ENCODE peak calls at places on chromosomes 3 and 15, in five cellular contexts. V is CD8-positive, alpha-beta T cell; U is CD8-positive, alpha-beta memory T cell; G is vagina; Y is adrenal gland. M is an unnamed sample.

GRCh38 chr3:24640330-24640877 is 145.8 kb upstream of the THRB start:
- DNase-seq in Y (no peak), U (no peak), V (no peak), G (no peak), M (no peak)

GRCh38 chr3:194340757-194341400 is 10.2 kb downstream of the CPN2 start:
- DNase-seq in G (no peak), Y (no peak), U (no peak), V (no peak), M (peak; percentile 44)

GRCh38 chr3:194925614-194926013 is 239.9 kb downstream of the FAM43A start:
- DNase-seq in V (no peak), G (no peak), U (no peak), Y (no peak), M (no peak)

GRCh38 chr3:101519685-101520365 is 6.8 kb upstream of the SENP7 start:
- DNase-seq in Y (no peak), V (no peak), U (no peak), G (no peak), M (no peak)

GRCh38 chr3:182699550-182700170 is 93.6 kb upstream of the ATP11B start:
- DNase-seq in U (no peak), V (no peak), Y (no peak), G (no peak), M (no peak)

GRCh38 chr3:14172480-14172879 is 5.9 kb downstream of the XPC start:
- DNase-seq in U (no peak), V (no peak), G (no peak), Y (no peak), M (no peak)

GRCh38 chr3:43257850-43258249 is 28.5 kb upstream of the SNRK start:
- DNase-seq in U (no peak), G (no peak), V (no peak), Y (no peak), M (no peak)

GRCh38 chr3:137771401-137772230 is 7.5 kb downstream of the SOX14 start:
- DNase-seq in Y (no peak), U (no peak), G (no peak), V (no peak), M (no peak)

GRCh38 chr15:91422704-91423254 is 322.7 kb downstream of the SV2B start:
- DNase-seq in U (peak; percentile 2), V (no peak), G (no peak), Y (no peak), M (no peak)

GRCh38 chr15:62739507-62739906 is 303.0 kb upstream of the TPM1 start:
- DNase-seq in G (no peak), Y (no peak), U (no peak), V (no peak), M (no peak)
- H3K27ac ChIP-seq in G (peak overlapping the region; percentile 74), Y (no peak overlapping the region), U (no peak overlapping the region), V (no peak overlapping the region), M (peak overlapping the region; percentile 73)

DNA sequence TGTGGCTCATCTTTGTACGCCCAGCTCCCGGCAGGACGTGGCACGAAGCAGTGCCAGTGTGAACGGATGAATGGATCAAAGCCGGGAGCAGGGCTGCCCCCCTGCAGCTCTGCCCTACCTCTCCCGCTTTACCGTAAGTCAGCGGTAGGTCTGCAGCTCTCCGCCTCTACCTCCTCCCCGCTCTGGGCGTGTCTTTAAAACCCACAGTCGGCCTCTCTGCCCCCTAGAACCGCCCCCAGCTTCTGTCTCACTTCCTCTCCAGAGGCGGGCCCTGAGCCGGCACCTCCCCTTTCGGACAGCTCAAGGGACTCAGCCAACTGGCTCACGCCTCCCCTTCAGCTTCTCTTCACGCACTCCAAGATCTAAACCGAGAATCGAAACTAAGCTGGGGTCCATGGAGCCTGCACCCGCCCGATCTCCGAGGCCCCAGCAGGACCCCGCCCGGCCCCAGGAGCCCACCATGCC is at the start of gene PML:
- DNase-seq in V (peak; percentile 79), Y (peak; percentile 98), G (no peak), U (peak; percentile 83), M (peak; percentile 100)
- H3K27ac ChIP-seq in V (peak within 1 kb of the TSS; percentile 55), Y (peak within 1 kb of the TSS; percentile 88), G (peak within 1 kb of the TSS; percentile 96), U (peak within 1 kb of the TSS; percentile 83), M (peak within 1 kb of the TSS; percentile 66)

GRCh38 chr3:56691165-56692000 is 8.3 kb upstream of the TASOR start:
- DNase-seq in U (no peak), V (no peak), Y (no peak), G (no peak), M (no peak)
- H3K27ac ChIP-seq in U (no peak overlapping the region), V (no peak overlapping the region), Y (no peak overlapping the region), G (no peak overlapping the region), M (peak overlapping the region; percentile 61)

DNA sequence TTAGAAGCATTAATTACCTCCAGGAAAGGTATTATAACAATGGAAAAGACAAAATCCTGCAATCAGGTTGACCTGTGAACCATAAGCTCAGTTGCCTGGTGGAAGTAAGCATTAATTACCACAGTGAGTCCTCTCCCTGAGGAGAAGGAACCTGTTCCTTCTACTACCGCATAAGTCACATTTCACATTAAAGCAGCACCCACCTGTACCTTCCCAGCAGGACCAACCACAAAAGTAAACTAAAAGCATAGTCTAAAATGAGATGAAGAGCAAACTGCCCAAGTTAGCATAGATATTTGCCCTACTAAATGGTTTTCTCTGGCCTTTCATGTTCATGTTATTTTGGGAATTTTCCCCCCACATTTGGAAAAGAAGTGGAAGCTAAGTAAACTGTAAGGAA is 78.2 kb downstream of the EFL1 start:
- DNase-seq in U (no peak), G (no peak), Y (no peak), V (no peak), M (no peak)
- H3K27ac ChIP-seq in U (no peak overlapping the region), G (no peak overlapping the region), Y (no peak overlapping the region), V (no peak overlapping the region), M (no peak overlapping the region)

GRCh38 chr3:129593595-129594339 is 12.7 kb downstream of the PLXND1 start:
- DNase-seq in V (peak; percentile 34), U (peak; percentile 61), Y (no peak), G (no peak), M (no peak)

GRCh38 chr3:129596194-129597086 is 10.0 kb downstream of the PLXND1 start:
- DNase-seq in V (no peak), Y (peak; percentile 90), U (no peak), G (no peak), M (no peak)

GRCh38 chr3:129593230-129593594 is 13.3 kb downstream of the PLXND1 start:
- DNase-seq in U (no peak), V (no peak), G (no peak), Y (no peak), M (no peak)

GRCh38 chr3:129595544-129596193 is 10.8 kb downstream of the PLXND1 start:
- DNase-seq in V (no peak), Y (no peak), U (no peak), G (no peak), M (no peak)

DNA sequence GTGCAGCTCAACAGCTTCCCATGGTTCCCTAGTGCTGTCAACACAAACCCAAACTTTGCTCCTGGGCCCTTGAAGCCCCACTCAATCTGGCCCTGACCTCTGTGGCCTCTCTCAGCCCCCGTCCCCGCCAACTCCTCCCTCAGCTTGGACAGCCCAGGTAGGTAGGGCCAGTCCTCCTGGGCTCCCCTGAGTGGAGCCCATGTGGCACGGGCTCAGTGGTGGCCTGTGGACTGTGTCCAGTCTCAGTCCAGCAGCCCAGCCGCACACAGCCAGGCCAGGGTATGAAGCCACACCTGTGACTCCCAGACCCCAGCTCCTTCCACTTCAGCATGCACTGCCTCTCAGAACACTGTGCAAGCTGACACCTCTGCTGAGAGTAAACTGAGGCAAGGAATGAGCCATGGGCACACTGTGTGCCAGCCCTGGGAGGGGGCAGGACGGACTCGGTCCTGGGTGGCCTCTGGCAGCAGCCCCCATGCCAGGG is 11.5 kb downstream of the PLXND1 start:
- DNase-seq in V (no peak), Y (no peak), G (no peak), U (no peak), M (no peak)
- H3K27ac ChIP-seq in V (no peak overlapping the region), Y (peak overlapping the region; percentile 66), G (peak overlapping the region; percentile 91), U (no peak overlapping the region), M (no peak overlapping the region)

DNA sequence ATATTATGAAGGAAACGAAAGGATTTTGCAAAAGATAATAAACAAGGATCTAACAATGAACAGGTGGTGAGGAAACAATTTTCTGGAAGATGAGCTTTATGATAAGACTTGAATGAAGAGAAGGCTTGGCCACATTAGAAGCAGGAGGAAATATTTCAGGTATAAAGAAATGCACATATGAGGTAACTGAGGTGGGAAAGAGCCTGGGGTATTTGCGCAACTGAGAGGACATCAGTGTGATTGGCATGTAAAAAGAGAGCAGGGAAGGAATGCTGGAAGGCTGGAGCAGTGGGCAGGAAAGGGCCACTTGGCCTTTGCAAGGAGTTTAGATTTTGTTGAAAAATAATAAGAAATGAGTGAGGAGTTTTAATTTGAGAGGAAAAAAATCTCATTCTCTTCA is 414.4 kb upstream of the TMCO5A start:
- DNase-seq in U (no peak), Y (no peak), G (no peak), V (no peak), M (no peak)
- H3K27ac ChIP-seq in U (no peak overlapping the region), Y (no peak overlapping the region), G (no peak overlapping the region), V (no peak overlapping the region), M (no peak overlapping the region)

GRCh38 chr15:27906802-27907201 is 192.3 kb downstream of the OCA2 start:
- DNase-seq in G (no peak), U (no peak), Y (no peak), V (no peak), M (no peak)

GRCh38 chr15:27912283-27912682 is 186.8 kb downstream of the OCA2 start:
- DNase-seq in G (no peak), Y (no peak), U (no peak), V (no peak), M (no peak)
- H3K27ac ChIP-seq in G (no peak overlapping the region), Y (no peak overlapping the region), U (no peak overlapping the region), V (no peak overlapping the region), M (no peak overlapping the region)

GRCh38 chr3:36733162-36733696 is 31.1 kb downstream of the DCLK3 start:
- DNase-seq in G (no peak), U (no peak), V (no peak), Y (no peak), M (no peak)

GRCh38 chr3:36738701-36739100 is 25.7 kb downstream of the DCLK3 start:
- DNase-seq in Y (peak; percentile 60), U (no peak), G (no peak), V (no peak), M (no peak)

GRCh38 chr3:36734742-36735141 is 29.6 kb downstream of the DCLK3 start:
- DNase-seq in U (no peak), V (no peak), G (no peak), Y (no peak), M (no peak)

GRCh38 chr3:36733723-36734122 is 30.6 kb downstream of the DCLK3 start:
- DNase-seq in G (no peak), V (no peak), U (no peak), Y (no peak), M (no peak)

DNA sequence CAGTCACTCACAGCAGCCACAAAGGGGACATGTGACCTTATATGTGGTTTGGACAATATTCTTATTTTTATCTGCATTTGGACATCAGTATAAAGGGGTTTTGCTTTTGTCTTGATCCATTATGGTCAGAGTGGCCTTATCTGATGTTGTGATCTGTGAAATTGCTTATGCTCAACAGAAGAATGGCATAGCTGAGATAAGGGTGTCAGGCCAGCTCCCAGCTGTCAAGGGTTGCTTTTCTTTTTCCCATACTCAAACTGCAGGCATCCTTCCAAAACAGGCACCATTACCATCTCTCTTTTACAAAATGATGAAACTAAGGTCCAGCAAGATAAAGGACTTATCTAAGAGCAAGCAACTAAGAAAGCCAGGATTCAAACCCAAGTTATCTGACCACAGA is 28.0 kb downstream of the DCLK3 start:
- DNase-seq in Y (no peak), G (no peak), U (no peak), V (no peak), M (no peak)
- H3K27ac ChIP-seq in Y (no peak overlapping the region), G (no peak overlapping the region), U (no peak overlapping the region), V (no peak overlapping the region), M (no peak overlapping the region)